ENCODE peak calls at places on chromosomes 2 and 18, in four cellular contexts. D is activated T-cell treated with anti-CD3 and anti-CD28 coated beads, Interleukin-2, amount 50 U/mL, for 72 hours; Z is stimulated activated CD4-positive, alpha-beta T cell treated with anti-CD3 and anti-CD28 coated beads, Interleukin-12 subunit alpha, Interleukin-12 subunit beta, amount 100 ng/mL, for 48 hours; O is HCT116. C is an unnamed sample.

GRCh38 chr2:1486670-1487069 is 73.4 kb downstream of the TPO start:
- DNase-seq in O (no peak), D (no peak), Z (no peak), C (no peak)

GRCh38 chr2:57182941-57183340 is 863.7 kb upstream of the VRK2 start:
- DNase-seq in Z (no peak), D (no peak), O (no peak), C (no peak)

GRCh38 chr18:80197490-80197889 is 49.8 kb downstream of the PARD6G start:
- DNase-seq in D (no peak), Z (no peak), O (no peak), C (no peak)

GRCh38 chr2:65565681-65566080 is 133.3 kb upstream of the SPRED2 start:
- DNase-seq in Z (no peak), O (no peak), D (no peak), C (no peak)

GRCh38 chr2:10877691-10878111 is 34.0 kb upstream of the KCNF1 start:
- DNase-seq in O (no peak), Z (no peak), D (no peak), C (no peak)

GRCh38 chr2:53575606-53576360 is 191.8 kb upstream of the CHAC2 start:
- DNase-seq in Z (no peak), O (no peak), D (no peak), C (no peak)

GRCh38 chr2:88517759-88518201 is 65.3 kb upstream of the FOXI3 start:
- DNase-seq in D (no peak), O (no peak), Z (no peak), C (no peak)

GRCh38 chr2:220315098-220315785 is 687.8 kb downstream of the SLC4A3 start:
- DNase-seq in D (no peak), Z (no peak), O (no peak), C (no peak)

GRCh38 chr18:4455113-4455811 is at the start of gene DLGAP1:
- DNase-seq in D (no peak), Z (no peak), O (no peak), C (no peak)

GRCh38 chr2:226790006-226790405 is 9.6 kb downstream of the IRS1 start:
- DNase-seq in O (no peak), D (no peak), Z (no peak), C (no peak)

GRCh38 chr2:19855528-19856431 is 46.0 kb downstream of the TTC32 start:
- DNase-seq in O (no peak), Z (no peak), D (no peak), C (no peak)

GRCh38 chr2:230439590-230439989 is 23.6 kb downstream of the SP100 start:
- DNase-seq in O (no peak), Z (no peak), D (no peak), C (no peak)

GRCh38 chr18:10579079-10579867 is 53.4 kb downstream of the NAPG start:
- DNase-seq in D (no peak), Z (no peak), O (no peak), C (no peak)

GRCh38 chr2:74504591-74504990 is 2.9 kb downstream of the PCGF1 start:
- DNase-seq in O (no peak), Z (no peak), D (no peak), C (no peak)

C was measured in activated naive CD4-positive, alpha-beta T cell treated with anti-CD3 and anti-CD28 coated beads, Interleukin-2, amount 10 ng/mL, durations not matched to agents 7 days and 5 days.